ENCODE peak calls at places on chromosomes 4 and X, in six cellular contexts. N is HCT116, S is NB4, U is adrenal gland, J is IMR-90, Y is heart left ventricle. T is an unnamed sample.

GRCh38 chr4:184812651-184813181 is 13.1 kb downstream of the ACSL1 start:
- DNase-seq in U (peak; percentile 49), J (peak; percentile 24), Y (no peak), N (no peak), S (no peak), T (no peak)

GRCh38 chr4:8410641-8411271 is 29.8 kb downstream of the ACOX3 start:
- DNase-seq in Y (peak; percentile 80), U (no peak), S (peak; percentile 70), J (peak; percentile 59), N (peak; percentile 81), T (peak; percentile 47)

GRCh38 chr4:135186002-135186401 is 984.4 kb upstream of the PABPC4L start:
- DNase-seq in J (no peak), Y (no peak), S (no peak), N (no peak), U (no peak), T (no peak)

GRCh38 chr4:182955411-182955810 is 38.2 kb upstream of the DCTD start:
- DNase-seq in J (peak; percentile 68), S (no peak), Y (no peak), U (no peak), N (no peak), T (no peak)

GRCh38 chr4:64781737-64782326 is 372.6 kb upstream of the TECRL start:
- DNase-seq in N (no peak), U (no peak), J (peak; percentile 10), Y (no peak), S (peak; percentile 32), T (no peak)

GRCh38 chr4:84971319-84971932 is 4.9 kb upstream of the WDFY3 start:
- DNase-seq in Y (no peak), J (peak; percentile 70), S (peak; percentile 66), N (peak; percentile 26), U (no peak), T (no peak)

GRCh38 chr4:69753666-69754065 is 6.8 kb downstream of the SULT1B1 start:
- DNase-seq in N (no peak), S (no peak), Y (no peak), J (peak; percentile 31), U (no peak), T (no peak)

GRCh38 chr4:114284629-114285028 is 305.2 kb upstream of the ARSJ start:
- DNase-seq in S (no peak), N (no peak), U (no peak), Y (no peak), J (no peak), T (no peak)

GRCh38 chr4:140286503-140286902 is 86.9 kb upstream of the SCOC start:
- DNase-seq in J (no peak), S (no peak), N (no peak), U (peak; percentile 93), Y (no peak), T (no peak)

GRCh38 chr4:121827851-121828250 is 4.2 kb upstream of the CCNA2 start:
- DNase-seq in N (no peak), S (no peak), U (no peak), J (peak; percentile 64), Y (no peak), T (no peak)

GRCh38 chr4:26858947-26859401 is 1.7 kb upstream of the STIM2 start:
- DNase-seq in Y (no peak), U (no peak), N (no peak), S (peak; percentile 15), J (peak; percentile 34), T (no peak)

GRCh38 chr4:26858035-26858918 is 2.4 kb upstream of the STIM2 start:
- DNase-seq in J (no peak), Y (no peak), N (no peak), S (no peak), U (no peak), T (no peak)

GRCh38 chr4:26856906-26857277 is 3.7 kb upstream of the STIM2 start:
- DNase-seq in S (no peak), J (no peak), N (no peak), Y (no peak), U (no peak), T (no peak)

GRCh38 chr4:26859762-26860156 is 882 bp upstream of the STIM2 start:
- DNase-seq in Y (no peak), S (no peak), U (no peak), J (no peak), N (no peak), T (no peak)

GRCh38 chr4:26857278-26858034 is 3.2 kb upstream of the STIM2 start:
- DNase-seq in J (peak; percentile 84), Y (peak; percentile 94), S (peak; percentile 94), N (peak; percentile 67), U (peak; percentile 92), T (peak; percentile 66)
- TF ChIP-seq POLR2A in J (no peak), Y (no peak), S (peak; percentile 90), N (peak; percentile 72), U (peak; percentile 73), T (peak; percentile 67)

GRCh38 chrX:106670631-106671030 is 55.9 kb upstream of the RNF128 start:
- DNase-seq in J (peak; percentile 52), U (no peak), Y (no peak), N (no peak), S (no peak), T (no peak)
- TF ChIP-seq POLR2A in J (no peak), U (no peak), Y (no peak), N (no peak), S (no peak), T (no peak)

GRCh38 chr4:83013420-83013867 is 2.8 kb upstream of the LIN54 start:
- DNase-seq in S (peak; percentile 29), U (no peak), J (no peak), Y (no peak), N (no peak), T (no peak)
- TF ChIP-seq POLR2A in S (no peak), U (no peak), J (no peak), Y (no peak), N (no peak), T (no peak)

GRCh38 chr4:13562876-13563275 is 18.6 kb upstream of the NKX3-2 start:
- DNase-seq in J (no peak), N (no peak), Y (no peak), U (no peak), S (no peak), T (no peak)

GRCh38 chr4:13570916-13571315 is 26.6 kb upstream of the NKX3-2 start:
- DNase-seq in Y (no peak), U (no peak), S (no peak), N (no peak), J (no peak), T (no peak)

GRCh38 chr4:13561673-13562072 is 17.4 kb upstream of the NKX3-2 start:
- DNase-seq in J (no peak), N (no peak), U (no peak), S (no peak), Y (no peak), T (no peak)

DNA sequence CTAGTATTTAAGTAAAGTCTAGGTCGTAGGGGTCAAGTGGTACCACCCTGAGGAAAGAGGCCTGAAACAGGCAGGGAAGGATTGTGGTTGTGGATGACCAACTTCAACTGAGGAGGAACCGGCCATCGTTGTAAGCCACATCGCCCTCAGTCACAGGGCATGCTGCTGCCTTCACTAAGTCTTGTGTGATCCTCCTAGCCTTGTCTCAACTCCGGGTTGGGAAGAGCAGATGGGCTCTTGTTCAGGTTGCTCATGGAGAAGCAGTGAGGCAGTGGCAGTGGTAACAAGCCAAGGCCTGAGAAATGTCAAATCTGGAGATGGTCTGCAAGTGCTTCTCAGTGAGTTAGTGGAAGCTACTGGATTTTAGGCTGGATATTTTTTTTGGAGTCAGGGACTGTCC is 22.8 kb upstream of the NKX3-2 start:
- DNase-seq in N (no peak), J (no peak), S (no peak), Y (no peak), U (no peak), T (no peak)
- TF ChIP-seq POLR2A in N (no peak), J (no peak), S (no peak), Y (no peak), U (no peak), T (no peak)

GRCh38 chr4:3254302-3255131 is 5.6 kb downstream of the MSANTD1 start:
- DNase-seq in N (no peak), Y (peak; percentile 9), U (peak; percentile 20), J (no peak), S (no peak), T (no peak)

GRCh38 chr4:3255611-3256186 is 6.7 kb downstream of the MSANTD1 start:
- DNase-seq in N (no peak), Y (no peak), J (no peak), S (no peak), U (no peak), T (no peak)

GRCh38 chr4:3257125-3257690 is 8.2 kb downstream of the MSANTD1 start:
- DNase-seq in Y (no peak), S (no peak), N (no peak), U (peak; percentile 43), J (no peak), T (no peak)

GRCh38 chr4:3256230-3257124 is 7.5 kb downstream of the MSANTD1 start:
- DNase-seq in U (no peak), J (no peak), N (no peak), Y (no peak), S (no peak), T (no peak)

GRCh38 chr4:3257691-3258482 is 8.9 kb downstream of the MSANTD1 start:
- DNase-seq in S (no peak), U (peak; percentile 37), Y (no peak), J (peak; percentile 74), N (no peak), T (peak; percentile 89)
- TF ChIP-seq POLR2A in S (no peak), U (no peak), Y (no peak), J (no peak), N (no peak), T (no peak)

GRCh38 chrX:149940015-149940716 is 1.9 kb upstream of the EOLA2 start:
- DNase-seq in J (peak; percentile 98), Y (peak; percentile 96), U (peak; percentile 98), S (peak; percentile 97), N (peak; percentile 94), T (peak; percentile 37)
- TF ChIP-seq POLR2A in J (peak; percentile 72), Y (no peak), U (peak; percentile 63), S (no peak), N (no peak), T (peak; percentile 15)

DNA sequence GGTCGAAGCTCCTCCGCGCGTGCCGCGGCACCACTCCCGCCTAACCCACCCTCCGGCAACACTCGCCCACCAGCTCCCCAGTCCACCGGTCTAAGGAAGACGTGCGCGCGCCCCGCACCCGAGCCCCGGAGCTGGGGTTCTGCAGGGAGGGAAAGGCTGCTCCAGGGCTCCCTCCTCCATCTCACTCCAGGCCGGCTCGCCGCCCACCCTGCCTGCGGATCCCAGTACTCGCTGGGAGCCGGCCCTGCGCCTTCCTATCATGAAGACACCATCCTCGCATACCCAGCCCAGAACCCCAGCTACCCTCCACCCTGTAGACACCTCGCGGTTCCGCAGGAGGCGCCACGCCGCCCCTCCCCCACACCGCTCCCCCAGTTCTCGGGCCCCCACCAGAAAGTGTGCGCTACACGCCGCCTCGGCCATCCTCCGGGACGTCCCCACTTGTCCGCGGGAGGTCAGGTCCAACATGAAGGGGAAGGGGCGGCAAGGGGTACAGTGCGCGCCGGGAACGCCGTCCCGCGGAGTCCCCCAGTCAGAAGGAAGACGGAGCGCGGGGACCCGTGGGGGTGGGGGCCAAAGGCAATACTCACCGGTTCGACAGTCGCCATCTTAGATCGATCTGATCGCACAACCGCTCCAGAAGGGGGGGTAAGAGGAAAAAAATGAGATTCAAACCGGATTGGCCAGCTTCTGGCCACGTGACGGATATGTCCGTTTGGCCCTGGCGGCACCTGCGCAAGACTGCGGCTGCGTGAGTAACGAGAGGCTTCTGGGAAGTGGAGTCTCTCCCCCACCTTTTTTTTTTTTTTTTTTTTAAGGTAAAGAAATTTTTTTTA is at the start of gene EIF4E:
- DNase-seq in S (peak; percentile 98), J (peak; percentile 99), U (peak; percentile 99), Y (peak; percentile 99), N (peak; percentile 99), T (peak; percentile 56)
- TF ChIP-seq POLR2A in S (peak; percentile 48), J (peak; percentile 60), U (peak; percentile 39), Y (no peak), N (peak; percentile 32), T (peak; percentile 45)

GRCh38 chrX:20471483-20471882 is 204.8 kb upstream of the RPS6KA3 start:
- DNase-seq in Y (no peak), U (no peak), N (no peak), S (no peak), J (no peak), T (no peak)
- TF ChIP-seq POLR2A in Y (no peak), U (no peak), N (no peak), S (no peak), J (no peak), T (no peak)

T was measured in H54.